ENCODE peak calls at places on chromosomes 7 and 10, in eight cellular contexts. One of them, this sample, is unnamed.

GRCh38 chr7:24907311-24907886 is 72.6 kb downstream of the OSBPL3 start:
- DNase-seq in testis: no peak
- DNase-seq in MM.1S: no peak
- DNase-seq in AG04450: no peak
- DNase-seq in A549: peak; percentile 53
- DNase-seq in body of pancreas: no peak
- DNase-seq in choroid plexus epithelial cell: peak; percentile 61
- DNase-seq in pancreas: no peak
- DNase-seq in this sample: no peak

GRCh38 chr7:158818325-158819213 is 10.7 kb downstream of the ESYT2 start:
- DNase-seq in pancreas: peak; percentile 78
- DNase-seq in testis: peak; percentile 83
- DNase-seq in body of pancreas: peak; percentile 90
- DNase-seq in choroid plexus epithelial cell: peak; percentile 98
- DNase-seq in AG04450: peak; percentile 84
- DNase-seq in A549: peak; percentile 98
- DNase-seq in MM.1S: peak; percentile 86
- DNase-seq in this sample: peak; percentile 91

GRCh38 chr10:119457966-119458766 is 84.4 kb downstream of the RGS10 start:
- DNase-seq in A549: no peak
- DNase-seq in MM.1S: no peak
- DNase-seq in choroid plexus epithelial cell: no peak
- DNase-seq in body of pancreas: no peak
- DNase-seq in pancreas: no peak
- DNase-seq in testis: no peak
- DNase-seq in AG04450: no peak
- DNase-seq in this sample: no peak

GRCh38 chr7:7181519-7182155 is 707 bp upstream of the C1GALT1 start:
- DNase-seq in choroid plexus epithelial cell: peak; percentile 65
- DNase-seq in body of pancreas: peak; percentile 71
- DNase-seq in testis: peak; percentile 39
- DNase-seq in AG04450: no peak
- DNase-seq in pancreas: peak; percentile 44
- DNase-seq in MM.1S: peak; percentile 76
- DNase-seq in A549: peak; percentile 82
- DNase-seq in this sample: no peak

GRCh38 chr10:34713875-34714274 is 101.2 kb downstream of the PARD3 start:
- DNase-seq in testis: no peak
- DNase-seq in A549: peak; percentile 40
- DNase-seq in MM.1S: no peak
- DNase-seq in pancreas: no peak
- DNase-seq in AG04450: no peak
- DNase-seq in body of pancreas: no peak
- DNase-seq in choroid plexus epithelial cell: peak; percentile 59
- DNase-seq in this sample: no peak

GRCh38 chr10:120475844-120476791 is 19.1 kb downstream of the PLPP4 start:
- DNase-seq in body of pancreas: no peak
- DNase-seq in testis: no peak
- DNase-seq in AG04450: no peak
- DNase-seq in pancreas: no peak
- DNase-seq in choroid plexus epithelial cell: no peak
- DNase-seq in A549: no peak
- DNase-seq in MM.1S: no peak
- DNase-seq in this sample: no peak

GRCh38 chr10:124717911-124718734 is 26.1 kb downstream of the FAM53B start:
- DNase-seq in AG04450: no peak
- DNase-seq in MM.1S: no peak
- DNase-seq in pancreas: no peak
- DNase-seq in body of pancreas: peak; percentile 66
- DNase-seq in choroid plexus epithelial cell: no peak
- DNase-seq in A549: no peak
- DNase-seq in testis: peak; percentile 84
- DNase-seq in this sample: no peak

GRCh38 chr10:129106314-129106713 is 360.7 kb upstream of the MGMT start:
- DNase-seq in MM.1S: no peak
- DNase-seq in AG04450: no peak
- DNase-seq in choroid plexus epithelial cell: no peak
- DNase-seq in A549: no peak
- DNase-seq in pancreas: no peak
- DNase-seq in body of pancreas: no peak
- DNase-seq in testis: no peak
- DNase-seq in this sample: no peak

GRCh38 chr10:126384269-126384873 is 3.9 kb downstream of the ADAM12 start:
- DNase-seq in AG04450: peak; percentile 69
- DNase-seq in A549: peak; percentile 32
- DNase-seq in body of pancreas: no peak
- DNase-seq in testis: no peak
- DNase-seq in pancreas: no peak
- DNase-seq in MM.1S: no peak
- DNase-seq in choroid plexus epithelial cell: peak; percentile 84
- DNase-seq in this sample: no peak

GRCh38 chr10:112988839-112989406 is 38.9 kb downstream of the TCF7L2 start:
- DNase-seq in A549: no peak
- DNase-seq in AG04450: no peak
- DNase-seq in pancreas: no peak
- DNase-seq in testis: no peak
- DNase-seq in choroid plexus epithelial cell: peak; percentile 14
- DNase-seq in body of pancreas: no peak
- DNase-seq in MM.1S: no peak
- DNase-seq in this sample: no peak

GRCh38 chr7:112937651-112938390 is 147.6 kb upstream of the TMEM168 start:
- DNase-seq in MM.1S: no peak
- DNase-seq in choroid plexus epithelial cell: peak; percentile 49
- DNase-seq in body of pancreas: no peak
- DNase-seq in pancreas: no peak
- DNase-seq in A549: no peak
- DNase-seq in testis: no peak
- DNase-seq in AG04450: no peak
- DNase-seq in this sample: no peak
- H3K4me3 ChIP-seq in MM.1S: no peak overlapping the region
- H3K4me3 ChIP-seq in choroid plexus epithelial cell: no peak overlapping the region
- H3K4me3 ChIP-seq in body of pancreas: no peak overlapping the region
- H3K4me3 ChIP-seq in pancreas: no peak overlapping the region
- H3K4me3 ChIP-seq in A549: no peak overlapping the region
- H3K4me3 ChIP-seq in testis: no peak overlapping the region
- H3K4me3 ChIP-seq in AG04450: peak overlapping the region; percentile 81
- H3K4me3 ChIP-seq in this sample: peak overlapping the region; percentile 71

GRCh38 chr7:113805976-113806375 is 112.8 kb downstream of the PPP1R3A start:
- DNase-seq in MM.1S: no peak
- DNase-seq in testis: no peak
- DNase-seq in A549: no peak
- DNase-seq in AG04450: no peak
- DNase-seq in body of pancreas: no peak
- DNase-seq in pancreas: no peak
- DNase-seq in choroid plexus epithelial cell: no peak
- DNase-seq in this sample: no peak

GRCh38 chr7:113797420-113797995 is 121.3 kb downstream of the PPP1R3A start:
- DNase-seq in AG04450: no peak
- DNase-seq in pancreas: no peak
- DNase-seq in MM.1S: no peak
- DNase-seq in A549: no peak
- DNase-seq in choroid plexus epithelial cell: no peak
- DNase-seq in testis: no peak
- DNase-seq in body of pancreas: no peak
- DNase-seq in this sample: no peak

GRCh38 chr7:113799896-113800295 is 118.9 kb downstream of the PPP1R3A start:
- DNase-seq in choroid plexus epithelial cell: no peak
- DNase-seq in body of pancreas: peak; percentile 49
- DNase-seq in AG04450: no peak
- DNase-seq in testis: no peak
- DNase-seq in MM.1S: no peak
- DNase-seq in A549: no peak
- DNase-seq in pancreas: no peak
- DNase-seq in this sample: no peak

GRCh38 chr7:113804475-113805130 is 114.2 kb downstream of the PPP1R3A start:
- DNase-seq in choroid plexus epithelial cell: no peak
- DNase-seq in pancreas: no peak
- DNase-seq in A549: no peak
- DNase-seq in AG04450: no peak
- DNase-seq in MM.1S: no peak
- DNase-seq in testis: no peak
- DNase-seq in body of pancreas: no peak
- DNase-seq in this sample: no peak

GRCh38 chr7:113801751-113802150 is 117.1 kb downstream of the PPP1R3A start:
- DNase-seq in AG04450: no peak
- DNase-seq in pancreas: no peak
- DNase-seq in choroid plexus epithelial cell: no peak
- DNase-seq in A549: no peak
- DNase-seq in MM.1S: no peak
- DNase-seq in testis: no peak
- DNase-seq in body of pancreas: no peak
- DNase-seq in this sample: no peak
- TF ChIP-seq CTCF in AG04450: no peak
- TF ChIP-seq CTCF in pancreas: no peak
- TF ChIP-seq CTCF in choroid plexus epithelial cell: no peak
- TF ChIP-seq CTCF in A549: no peak
- TF ChIP-seq CTCF in MM.1S: no peak
- TF ChIP-seq CTCF in testis: no peak
- TF ChIP-seq CTCF in body of pancreas: no peak
- TF ChIP-seq CTCF in this sample: no peak

DNA sequence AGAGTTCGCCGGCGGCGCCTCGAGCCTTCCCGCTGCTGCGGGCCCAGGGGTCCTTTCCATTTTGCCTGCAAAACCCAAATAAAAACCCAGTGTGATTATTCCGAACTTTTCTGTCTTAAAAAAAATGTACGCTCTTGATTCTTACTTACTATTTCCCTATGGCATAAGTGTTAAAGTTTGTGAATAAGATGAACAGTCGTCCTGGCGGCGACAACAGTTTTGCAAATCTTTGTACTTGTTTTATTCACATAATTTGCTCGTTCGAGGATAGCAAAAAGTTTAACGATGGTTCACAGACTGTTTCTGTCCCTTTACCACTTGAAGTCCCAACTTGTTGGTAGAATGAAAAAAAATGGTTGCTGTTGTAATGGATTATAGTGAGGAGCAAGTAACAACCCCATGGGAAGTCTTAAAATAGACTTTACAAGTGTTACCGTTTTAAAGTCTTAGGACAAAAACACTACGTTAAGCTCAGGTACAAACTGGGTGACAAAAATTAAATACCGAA is 482 bp downstream of the LSM8 start:
- DNase-seq in A549: no peak
- DNase-seq in testis: no peak
- DNase-seq in body of pancreas: no peak
- DNase-seq in choroid plexus epithelial cell: no peak
- DNase-seq in pancreas: no peak
- DNase-seq in AG04450: no peak
- DNase-seq in MM.1S: peak; percentile 29
- DNase-seq in this sample: no peak
- H3K4me3 ChIP-seq in A549: peak overlapping the region; percentile 66
- H3K4me3 ChIP-seq in testis: peak overlapping the region; percentile 85
- H3K4me3 ChIP-seq in body of pancreas: peak overlapping the region; percentile 46
- H3K4me3 ChIP-seq in choroid plexus epithelial cell: peak overlapping the region; percentile 76
- H3K4me3 ChIP-seq in pancreas: peak overlapping the region; percentile 87
- H3K4me3 ChIP-seq in AG04450: peak overlapping the region; percentile 61
- H3K4me3 ChIP-seq in MM.1S: peak overlapping the region; percentile 92
- H3K4me3 ChIP-seq in this sample: peak overlapping the region; percentile 62

GRCh38 chr10:48779077-48779476 is 94.4 kb downstream of the WDFY4 start:
- DNase-seq in pancreas: no peak
- DNase-seq in testis: no peak
- DNase-seq in A549: no peak
- DNase-seq in body of pancreas: no peak
- DNase-seq in choroid plexus epithelial cell: no peak
- DNase-seq in AG04450: no peak
- DNase-seq in MM.1S: no peak
- DNase-seq in this sample: no peak
- TF ChIP-seq CTCF in pancreas: no peak
- TF ChIP-seq CTCF in testis: no peak
- TF ChIP-seq CTCF in A549: no peak
- TF ChIP-seq CTCF in body of pancreas: no peak
- TF ChIP-seq CTCF in choroid plexus epithelial cell: no peak
- TF ChIP-seq CTCF in AG04450: no peak
- TF ChIP-seq CTCF in MM.1S: no peak
- TF ChIP-seq CTCF in this sample: no peak

DNA sequence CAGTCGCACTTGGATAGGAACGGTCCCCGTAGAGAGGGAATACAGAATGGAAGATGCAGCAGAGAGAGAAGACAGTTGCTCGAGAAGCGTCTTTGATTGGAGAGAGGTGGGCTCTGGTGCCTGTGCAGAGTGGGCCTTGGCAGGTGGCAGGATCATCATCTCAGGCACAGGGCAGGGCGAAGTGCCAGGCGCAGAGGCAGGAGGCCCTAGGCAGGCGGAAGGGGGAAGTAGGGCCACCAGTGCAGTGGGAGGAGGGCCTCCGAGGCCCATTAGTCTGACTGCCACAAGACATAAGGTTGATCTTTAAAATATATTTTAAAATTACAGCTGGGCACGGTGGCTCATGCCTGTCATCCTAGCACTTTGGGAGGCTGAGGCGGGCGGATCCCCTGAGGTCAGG is 10.1 kb downstream of the CARD11 start:
- DNase-seq in pancreas: no peak
- DNase-seq in A549: no peak
- DNase-seq in testis: no peak
- DNase-seq in choroid plexus epithelial cell: no peak
- DNase-seq in AG04450: no peak
- DNase-seq in body of pancreas: no peak
- DNase-seq in MM.1S: no peak
- DNase-seq in this sample: no peak
- H3K4me3 ChIP-seq in pancreas: no peak overlapping the region
- H3K4me3 ChIP-seq in A549: no peak overlapping the region
- H3K4me3 ChIP-seq in testis: no peak overlapping the region
- H3K4me3 ChIP-seq in choroid plexus epithelial cell: no peak overlapping the region
- H3K4me3 ChIP-seq in AG04450: no peak overlapping the region
- H3K4me3 ChIP-seq in body of pancreas: no peak overlapping the region
- H3K4me3 ChIP-seq in MM.1S: no peak overlapping the region
- H3K4me3 ChIP-seq in this sample: no peak overlapping the region

DNA sequence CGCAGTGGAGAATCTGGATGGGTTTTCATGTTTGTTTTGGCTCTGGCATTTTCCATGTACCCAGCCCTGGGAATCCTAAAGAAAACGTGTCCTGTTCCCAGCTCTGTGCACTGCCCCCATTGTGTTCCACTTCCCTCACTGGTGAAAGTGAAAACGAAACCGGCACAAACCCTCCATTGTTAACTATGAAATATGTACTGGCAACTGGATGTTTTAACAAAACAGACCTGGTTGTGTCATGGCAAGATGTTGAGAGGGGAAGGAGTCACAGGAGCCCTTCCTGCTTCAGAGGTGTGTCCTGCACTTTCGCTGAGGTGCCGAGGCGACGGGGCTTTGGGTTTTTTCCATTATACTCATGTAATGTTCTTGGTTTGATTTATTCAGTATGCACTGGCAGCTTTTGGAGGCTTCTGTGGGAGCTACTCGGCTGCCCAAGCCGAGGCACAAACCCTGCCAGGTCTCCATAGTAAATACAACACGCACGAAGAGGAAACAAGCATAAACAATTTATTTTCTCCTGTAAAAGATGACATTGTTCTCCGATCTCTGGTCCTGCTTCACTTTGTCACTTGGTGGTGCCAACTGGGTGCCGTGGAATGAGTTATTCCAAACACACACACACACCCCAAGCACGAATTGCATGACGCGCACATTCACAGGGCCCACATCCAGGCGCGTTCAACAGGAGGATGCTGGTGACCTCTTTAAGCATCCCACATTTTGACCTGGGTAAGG is 118.2 kb downstream of the CDK6 start:
- DNase-seq in testis: no peak
- DNase-seq in body of pancreas: peak; percentile 81
- DNase-seq in pancreas: peak; percentile 75
- DNase-seq in choroid plexus epithelial cell: peak; percentile 52
- DNase-seq in MM.1S: peak; percentile 79
- DNase-seq in A549: peak; percentile 36
- DNase-seq in AG04450: no peak
- DNase-seq in this sample: no peak
- TF ChIP-seq CTCF in testis: no peak
- TF ChIP-seq CTCF in body of pancreas: no peak
- TF ChIP-seq CTCF in pancreas: no peak
- TF ChIP-seq CTCF in choroid plexus epithelial cell: no peak
- TF ChIP-seq CTCF in MM.1S: no peak
- TF ChIP-seq CTCF in A549: no peak
- TF ChIP-seq CTCF in AG04450: no peak
- TF ChIP-seq CTCF in this sample: no peak

This sample was measured in HFF-Myc.